ENCODE peak calls at places on chromosomes 7 and 10, in ten cellular contexts. One of them, this sample, is unnamed.

GRCh38 chr10:110437761-110438341 is 59.9 kb upstream of the DUSP5 start:
- DNase-seq in chondrocyte: peak
- DNase-seq in thyroid gland: no peak
- DNase-seq in T-helper 1 cell: no peak
- DNase-seq in nephron progenitor cell: no peak
- DNase-seq in type B pancreatic cell: no peak
- DNase-seq in activated CD8-positive, alpha-beta T cell treated with anti-CD3 and anti-CD28 coated beads for 36 hours: no peak
- DNase-seq in heart left ventricle: no peak
- DNase-seq in foreskin fibroblast: no peak
- DNase-seq in Caki2: no peak
- DNase-seq in this sample: no peak

GRCh38 chr10:48358162-48358561 is 51.7 kb downstream of the MAPK8 start:
- DNase-seq in activated CD8-positive, alpha-beta T cell treated with anti-CD3 and anti-CD28 coated beads for 36 hours: no peak
- DNase-seq in T-helper 1 cell: no peak
- DNase-seq in heart left ventricle: no peak
- DNase-seq in chondrocyte: no peak
- DNase-seq in type B pancreatic cell: no peak
- DNase-seq in thyroid gland: no peak
- DNase-seq in Caki2: no peak
- DNase-seq in foreskin fibroblast: no peak
- DNase-seq in nephron progenitor cell: no peak
- DNase-seq in this sample: no peak

GRCh38 chr7:43534110-43534509 is 48.8 kb upstream of the STK17A start:
- DNase-seq in thyroid gland: no peak
- DNase-seq in type B pancreatic cell: no peak
- DNase-seq in heart left ventricle: no peak
- DNase-seq in activated CD8-positive, alpha-beta T cell treated with anti-CD3 and anti-CD28 coated beads for 36 hours: no peak
- DNase-seq in T-helper 1 cell: no peak
- DNase-seq in foreskin fibroblast: peak
- DNase-seq in nephron progenitor cell: no peak
- DNase-seq in Caki2: no peak
- DNase-seq in chondrocyte: no peak
- DNase-seq in this sample: no peak

GRCh38 chr10:92657024-92657423 is 32.7 kb upstream of the HHEX start:
- DNase-seq in type B pancreatic cell: no peak
- DNase-seq in nephron progenitor cell: no peak
- DNase-seq in activated CD8-positive, alpha-beta T cell treated with anti-CD3 and anti-CD28 coated beads for 36 hours: no peak
- DNase-seq in chondrocyte: no peak
- DNase-seq in foreskin fibroblast: no peak
- DNase-seq in T-helper 1 cell: no peak
- DNase-seq in heart left ventricle: no peak
- DNase-seq in Caki2: no peak
- DNase-seq in thyroid gland: no peak
- DNase-seq in this sample: no peak

GRCh38 chr7:4959881-4960280 is 894 bp upstream of the MMD2 start:
- DNase-seq in Caki2: no peak
- DNase-seq in chondrocyte: peak
- DNase-seq in type B pancreatic cell: no peak
- DNase-seq in thyroid gland: no peak
- DNase-seq in T-helper 1 cell: no peak
- DNase-seq in nephron progenitor cell: no peak
- DNase-seq in heart left ventricle: no peak
- DNase-seq in foreskin fibroblast: no peak
- DNase-seq in activated CD8-positive, alpha-beta T cell treated with anti-CD3 and anti-CD28 coated beads for 36 hours: no peak
- DNase-seq in this sample: no peak

GRCh38 chr10:35752469-35753450 is 110.7 kb upstream of the FZD8 start:
- DNase-seq in thyroid gland: no peak
- DNase-seq in heart left ventricle: peak
- DNase-seq in nephron progenitor cell: no peak
- DNase-seq in T-helper 1 cell: no peak
- DNase-seq in Caki2: no peak
- DNase-seq in chondrocyte: no peak
- DNase-seq in foreskin fibroblast: no peak
- DNase-seq in type B pancreatic cell: no peak
- DNase-seq in activated CD8-positive, alpha-beta T cell treated with anti-CD3 and anti-CD28 coated beads for 36 hours: no peak
- DNase-seq in this sample: no peak

GRCh38 chr10:15046626-15047025 is 2.9 kb downstream of the OLAH start:
- DNase-seq in chondrocyte: no peak
- DNase-seq in nephron progenitor cell: no peak
- DNase-seq in Caki2: peak
- DNase-seq in heart left ventricle: no peak
- DNase-seq in activated CD8-positive, alpha-beta T cell treated with anti-CD3 and anti-CD28 coated beads for 36 hours: no peak
- DNase-seq in thyroid gland: no peak
- DNase-seq in foreskin fibroblast: peak
- DNase-seq in T-helper 1 cell: no peak
- DNase-seq in type B pancreatic cell: no peak
- DNase-seq in this sample: no peak

GRCh38 chr10:22823109-22823508 is 104.7 kb upstream of the ARMC3 start:
- DNase-seq in thyroid gland: no peak
- DNase-seq in foreskin fibroblast: peak
- DNase-seq in chondrocyte: no peak
- DNase-seq in heart left ventricle: no peak
- DNase-seq in Caki2: peak
- DNase-seq in nephron progenitor cell: no peak
- DNase-seq in type B pancreatic cell: no peak
- DNase-seq in T-helper 1 cell: no peak
- DNase-seq in activated CD8-positive, alpha-beta T cell treated with anti-CD3 and anti-CD28 coated beads for 36 hours: peak
- DNase-seq in this sample: no peak

GRCh38 chr10:32556996-32557395 is 111.1 kb downstream of the CCDC7 start:
- DNase-seq in thyroid gland: no peak
- DNase-seq in activated CD8-positive, alpha-beta T cell treated with anti-CD3 and anti-CD28 coated beads for 36 hours: no peak
- DNase-seq in type B pancreatic cell: no peak
- DNase-seq in chondrocyte: no peak
- DNase-seq in foreskin fibroblast: no peak
- DNase-seq in T-helper 1 cell: no peak
- DNase-seq in nephron progenitor cell: no peak
- DNase-seq in heart left ventricle: no peak
- DNase-seq in Caki2: no peak
- DNase-seq in this sample: no peak

GRCh38 chr7:7799138-7799537 is 80.7 kb upstream of the RPA3 start:
- DNase-seq in thyroid gland: no peak
- DNase-seq in type B pancreatic cell: no peak
- DNase-seq in nephron progenitor cell: no peak
- DNase-seq in chondrocyte: no peak
- DNase-seq in heart left ventricle: no peak
- DNase-seq in activated CD8-positive, alpha-beta T cell treated with anti-CD3 and anti-CD28 coated beads for 36 hours: no peak
- DNase-seq in Caki2: no peak
- DNase-seq in T-helper 1 cell: no peak
- DNase-seq in foreskin fibroblast: peak
- DNase-seq in this sample: no peak

GRCh38 chr7:106047818-106048490 is 64.2 kb downstream of the SYPL1 start:
- DNase-seq in foreskin fibroblast: no peak
- DNase-seq in chondrocyte: no peak
- DNase-seq in Caki2: no peak
- DNase-seq in activated CD8-positive, alpha-beta T cell treated with anti-CD3 and anti-CD28 coated beads for 36 hours: no peak
- DNase-seq in heart left ventricle: no peak
- DNase-seq in T-helper 1 cell: no peak
- DNase-seq in nephron progenitor cell: no peak
- DNase-seq in thyroid gland: no peak
- DNase-seq in type B pancreatic cell: no peak
- DNase-seq in this sample: no peak

GRCh38 chr7:27424749-27425148 is 182.1 kb downstream of the EVX1 start:
- DNase-seq in foreskin fibroblast: no peak
- DNase-seq in nephron progenitor cell: no peak
- DNase-seq in thyroid gland: no peak
- DNase-seq in Caki2: no peak
- DNase-seq in chondrocyte: no peak
- DNase-seq in type B pancreatic cell: no peak
- DNase-seq in heart left ventricle: no peak
- DNase-seq in T-helper 1 cell: no peak
- DNase-seq in activated CD8-positive, alpha-beta T cell treated with anti-CD3 and anti-CD28 coated beads for 36 hours: no peak
- DNase-seq in this sample: no peak

GRCh38 chr7:159191236-159191635 is 46.6 kb upstream of the VIPR2 start:
- DNase-seq in activated CD8-positive, alpha-beta T cell treated with anti-CD3 and anti-CD28 coated beads for 36 hours: no peak
- DNase-seq in T-helper 1 cell: no peak
- DNase-seq in foreskin fibroblast: no peak
- DNase-seq in heart left ventricle: no peak
- DNase-seq in Caki2: no peak
- DNase-seq in type B pancreatic cell: no peak
- DNase-seq in nephron progenitor cell: no peak
- DNase-seq in chondrocyte: no peak
- DNase-seq in thyroid gland: no peak
- DNase-seq in this sample: no peak

GRCh38 chr7:157409753-157410727 is 73.2 kb downstream of the DNAJB6 start:
- DNase-seq in T-helper 1 cell: no peak
- DNase-seq in chondrocyte: peak
- DNase-seq in nephron progenitor cell: no peak
- DNase-seq in heart left ventricle: no peak
- DNase-seq in activated CD8-positive, alpha-beta T cell treated with anti-CD3 and anti-CD28 coated beads for 36 hours: no peak
- DNase-seq in type B pancreatic cell: no peak
- DNase-seq in foreskin fibroblast: no peak
- DNase-seq in Caki2: no peak
- DNase-seq in thyroid gland: no peak
- DNase-seq in this sample: no peak

GRCh38 chr10:29590598-29591415 is 44.0 kb downstream of the SVIL start:
- DNase-seq in activated CD8-positive, alpha-beta T cell treated with anti-CD3 and anti-CD28 coated beads for 36 hours: peak
- DNase-seq in chondrocyte: no peak
- DNase-seq in Caki2: peak
- DNase-seq in thyroid gland: no peak
- DNase-seq in T-helper 1 cell: no peak
- DNase-seq in foreskin fibroblast: peak
- DNase-seq in heart left ventricle: no peak
- DNase-seq in nephron progenitor cell: no peak
- DNase-seq in type B pancreatic cell: no peak
- DNase-seq in this sample: no peak

GRCh38 chr10:122112625-122113160 is 123.7 kb downstream of the TACC2 start:
- DNase-seq in T-helper 1 cell: no peak
- DNase-seq in nephron progenitor cell: peak
- DNase-seq in chondrocyte: no peak
- DNase-seq in activated CD8-positive, alpha-beta T cell treated with anti-CD3 and anti-CD28 coated beads for 36 hours: no peak
- DNase-seq in thyroid gland: peak
- DNase-seq in heart left ventricle: peak
- DNase-seq in Caki2: peak
- DNase-seq in type B pancreatic cell: peak
- DNase-seq in foreskin fibroblast: peak
- DNase-seq in this sample: peak

GRCh38 chr10:124998624-124999291 is 56.8 kb downstream of the ZRANB1 start:
- DNase-seq in thyroid gland: no peak
- DNase-seq in type B pancreatic cell: peak
- DNase-seq in heart left ventricle: no peak
- DNase-seq in Caki2: no peak
- DNase-seq in chondrocyte: peak
- DNase-seq in activated CD8-positive, alpha-beta T cell treated with anti-CD3 and anti-CD28 coated beads for 36 hours: no peak
- DNase-seq in nephron progenitor cell: no peak
- DNase-seq in T-helper 1 cell: no peak
- DNase-seq in foreskin fibroblast: no peak
- DNase-seq in this sample: peak

GRCh38 chr7:2604608-2605174 is 27.1 kb upstream of the TTYH3 start:
- DNase-seq in thyroid gland: peak
- DNase-seq in chondrocyte: no peak
- DNase-seq in T-helper 1 cell: no peak
- DNase-seq in type B pancreatic cell: no peak
- DNase-seq in activated CD8-positive, alpha-beta T cell treated with anti-CD3 and anti-CD28 coated beads for 36 hours: no peak
- DNase-seq in heart left ventricle: no peak
- DNase-seq in foreskin fibroblast: no peak
- DNase-seq in Caki2: no peak
- DNase-seq in nephron progenitor cell: no peak
- DNase-seq in this sample: no peak

GRCh38 chr7:28389504-28390385 is 22.6 kb upstream of the CREB5 start:
- DNase-seq in nephron progenitor cell: peak
- DNase-seq in foreskin fibroblast: peak
- DNase-seq in T-helper 1 cell: no peak
- DNase-seq in chondrocyte: no peak
- DNase-seq in Caki2: peak
- DNase-seq in thyroid gland: no peak
- DNase-seq in activated CD8-positive, alpha-beta T cell treated with anti-CD3 and anti-CD28 coated beads for 36 hours: peak
- DNase-seq in type B pancreatic cell: no peak
- DNase-seq in heart left ventricle: no peak
- DNase-seq in this sample: no peak

GRCh38 chr7:138105216-138105615 is 29.0 kb downstream of the AKR1D1 start:
- DNase-seq in thyroid gland: no peak
- DNase-seq in type B pancreatic cell: no peak
- DNase-seq in activated CD8-positive, alpha-beta T cell treated with anti-CD3 and anti-CD28 coated beads for 36 hours: no peak
- DNase-seq in T-helper 1 cell: no peak
- DNase-seq in foreskin fibroblast: no peak
- DNase-seq in Caki2: no peak
- DNase-seq in heart left ventricle: no peak
- DNase-seq in nephron progenitor cell: no peak
- DNase-seq in chondrocyte: no peak
- DNase-seq in this sample: no peak